ENCODE peak calls at places on chromosomes 3 and 15, in five cellular contexts. One of them, this sample, is unnamed.

GRCh38 chr15:60179786-60180391 is 175.8 kb downstream of the FOXB1 start:
- DNase-seq in PC-3: peak
- DNase-seq in hepatocyte: peak
- DNase-seq in GM23248: peak
- DNase-seq in OCI-LY7: peak
- DNase-seq in this sample: peak

GRCh38 chr3:140113983-140114923 is 179.3 kb downstream of the CLSTN2 start:
- DNase-seq in PC-3: no peak
- DNase-seq in hepatocyte: no peak
- DNase-seq in GM23248: no peak
- DNase-seq in OCI-LY7: no peak
- DNase-seq in this sample: no peak

GRCh38 chr3:42403737-42404136 is 6.7 kb downstream of the LYZL4 start:
- DNase-seq in PC-3: no peak
- DNase-seq in hepatocyte: no peak
- DNase-seq in GM23248: no peak
- DNase-seq in OCI-LY7: no peak
- DNase-seq in this sample: no peak

GRCh38 chr3:149777414-149778214 is 14.7 kb downstream of the ANKUB1 start:
- DNase-seq in PC-3: no peak
- DNase-seq in hepatocyte: peak
- DNase-seq in GM23248: no peak
- DNase-seq in OCI-LY7: no peak
- DNase-seq in this sample: no peak

GRCh38 chr3:113287111-113287817 is 75.9 kb downstream of the BOC start:
- DNase-seq in PC-3: peak
- DNase-seq in hepatocyte: no peak
- DNase-seq in GM23248: peak
- DNase-seq in OCI-LY7: no peak
- DNase-seq in this sample: peak

GRCh38 chr15:60695713-60696522 is 217.0 kb upstream of the ICE2 start:
- DNase-seq in PC-3: no peak
- DNase-seq in hepatocyte: no peak
- DNase-seq in GM23248: peak
- DNase-seq in OCI-LY7: no peak
- DNase-seq in this sample: no peak

GRCh38 chr15:53520867-53521525 is 238.5 kb downstream of the WDR72 start:
- DNase-seq in PC-3: no peak
- DNase-seq in hepatocyte: no peak
- DNase-seq in GM23248: no peak
- DNase-seq in OCI-LY7: no peak
- DNase-seq in this sample: no peak

GRCh38 chr15:101406014-101406413 is 83.5 kb downstream of the PCSK6 start:
- DNase-seq in PC-3: no peak
- DNase-seq in hepatocyte: no peak
- DNase-seq in GM23248: no peak
- DNase-seq in OCI-LY7: no peak
- DNase-seq in this sample: no peak

GRCh38 chr3:107431298-107432012 is 54.2 kb downstream of the CCDC54 start:
- DNase-seq in PC-3: peak
- DNase-seq in hepatocyte: peak
- DNase-seq in GM23248: peak
- DNase-seq in OCI-LY7: peak
- DNase-seq in this sample: no peak

GRCh38 chr3:152811974-152812760 is 22.8 kb upstream of the P2RY1 start:
- DNase-seq in PC-3: no peak
- DNase-seq in hepatocyte: peak
- DNase-seq in GM23248: no peak
- DNase-seq in OCI-LY7: no peak
- DNase-seq in this sample: no peak

GRCh38 chr15:74497584-74497983 is 36.6 kb upstream of the UBL7 start:
- DNase-seq in PC-3: peak
- DNase-seq in hepatocyte: no peak
- DNase-seq in GM23248: no peak
- DNase-seq in OCI-LY7: no peak
- DNase-seq in this sample: no peak

GRCh38 chr3:69451594-69451993 is 65.7 kb upstream of the FRMD4B start:
- DNase-seq in PC-3: no peak
- DNase-seq in hepatocyte: no peak
- DNase-seq in GM23248: peak
- DNase-seq in OCI-LY7: no peak
- DNase-seq in this sample: no peak

GRCh38 chr15:28093761-28094535 is 5.2 kb downstream of the OCA2 start:
- DNase-seq in PC-3: no peak
- DNase-seq in hepatocyte: no peak
- DNase-seq in GM23248: no peak
- DNase-seq in OCI-LY7: no peak
- DNase-seq in this sample: no peak

GRCh38 chr15:66291816-66292215 is 1.6 kb upstream of the DIS3L start:
- DNase-seq in PC-3: peak
- DNase-seq in hepatocyte: no peak
- DNase-seq in GM23248: peak
- DNase-seq in OCI-LY7: peak
- DNase-seq in this sample: no peak

GRCh38 chr15:56919708-56920637 is 1.5 kb downstream of the TCF12 start:
- DNase-seq in PC-3: peak
- DNase-seq in hepatocyte: no peak
- DNase-seq in GM23248: peak
- DNase-seq in OCI-LY7: peak
- DNase-seq in this sample: no peak

DNA sequence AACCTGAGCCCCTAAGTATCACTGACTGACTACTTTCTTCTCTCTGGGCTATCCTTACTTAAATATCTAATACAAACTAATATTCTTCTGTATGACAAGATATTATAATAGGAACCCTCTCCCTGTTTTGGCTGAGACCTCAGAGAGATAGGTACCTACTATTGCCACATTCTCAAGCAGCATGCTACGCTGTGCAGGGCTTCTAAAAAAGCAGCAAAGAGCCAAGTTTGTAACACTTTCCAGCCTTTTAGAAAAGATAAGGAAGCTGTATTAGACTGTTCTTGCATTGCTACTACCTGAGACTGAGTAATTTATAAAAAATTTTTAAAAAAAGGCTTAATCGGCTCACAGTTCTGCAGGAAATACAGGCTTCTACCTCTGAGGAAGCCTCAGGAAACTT is 126.8 kb upstream of the ABI3BP start:
- DNase-seq in PC-3: no peak
- DNase-seq in hepatocyte: no peak
- DNase-seq in GM23248: no peak
- DNase-seq in OCI-LY7: no peak
- DNase-seq in this sample: no peak
- TF ChIP-seq EZH2phosphoT487 in PC-3: no peak
- TF ChIP-seq EZH2phosphoT487 in hepatocyte: no peak
- TF ChIP-seq EZH2phosphoT487 in GM23248: no peak
- TF ChIP-seq EZH2phosphoT487 in OCI-LY7: no peak
- TF ChIP-seq EZH2phosphoT487 in this sample: no peak

DNA sequence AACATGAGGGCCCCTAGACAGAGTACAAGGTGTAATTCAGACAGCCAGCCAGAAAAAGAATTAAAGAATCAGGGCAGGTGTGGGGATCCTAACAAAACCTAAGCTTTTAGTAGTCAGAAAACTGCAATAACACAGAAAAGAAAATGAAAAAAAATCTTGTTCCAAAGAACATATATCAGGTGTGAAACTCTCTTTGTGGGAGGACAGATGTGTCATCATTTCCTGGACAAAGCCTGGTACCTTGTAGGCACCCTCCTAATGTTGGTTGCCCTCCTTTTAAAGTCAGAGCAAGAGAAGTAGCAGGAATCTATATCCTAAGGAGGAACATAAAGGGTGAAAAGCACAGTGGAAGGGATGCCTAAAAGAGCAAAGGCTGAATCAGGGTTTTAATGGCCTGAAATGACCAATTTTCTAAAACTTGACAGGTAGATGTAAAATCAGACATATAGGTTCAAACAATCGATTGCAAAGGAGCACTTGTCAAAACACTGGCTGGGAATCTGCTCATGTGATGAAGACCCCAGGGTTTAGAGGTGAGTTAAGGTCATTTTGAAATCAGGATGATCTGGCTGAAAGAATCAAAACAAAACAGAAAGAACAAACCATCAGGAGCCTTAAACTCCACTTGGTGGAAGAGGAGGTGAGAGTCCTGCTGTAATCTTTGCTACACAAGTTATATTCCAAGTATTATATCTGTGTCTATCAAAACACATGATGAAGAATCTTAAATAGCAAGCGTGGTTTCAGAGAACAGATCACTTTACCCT is 54.9 kb downstream of the TGFBR2 start:
- DNase-seq in PC-3: no peak
- DNase-seq in hepatocyte: no peak
- DNase-seq in GM23248: no peak
- DNase-seq in OCI-LY7: no peak
- DNase-seq in this sample: no peak
- TF ChIP-seq EZH2phosphoT487 in PC-3: no peak
- TF ChIP-seq EZH2phosphoT487 in hepatocyte: no peak
- TF ChIP-seq EZH2phosphoT487 in GM23248: no peak
- TF ChIP-seq EZH2phosphoT487 in OCI-LY7: no peak
- TF ChIP-seq EZH2phosphoT487 in this sample: no peak

DNA sequence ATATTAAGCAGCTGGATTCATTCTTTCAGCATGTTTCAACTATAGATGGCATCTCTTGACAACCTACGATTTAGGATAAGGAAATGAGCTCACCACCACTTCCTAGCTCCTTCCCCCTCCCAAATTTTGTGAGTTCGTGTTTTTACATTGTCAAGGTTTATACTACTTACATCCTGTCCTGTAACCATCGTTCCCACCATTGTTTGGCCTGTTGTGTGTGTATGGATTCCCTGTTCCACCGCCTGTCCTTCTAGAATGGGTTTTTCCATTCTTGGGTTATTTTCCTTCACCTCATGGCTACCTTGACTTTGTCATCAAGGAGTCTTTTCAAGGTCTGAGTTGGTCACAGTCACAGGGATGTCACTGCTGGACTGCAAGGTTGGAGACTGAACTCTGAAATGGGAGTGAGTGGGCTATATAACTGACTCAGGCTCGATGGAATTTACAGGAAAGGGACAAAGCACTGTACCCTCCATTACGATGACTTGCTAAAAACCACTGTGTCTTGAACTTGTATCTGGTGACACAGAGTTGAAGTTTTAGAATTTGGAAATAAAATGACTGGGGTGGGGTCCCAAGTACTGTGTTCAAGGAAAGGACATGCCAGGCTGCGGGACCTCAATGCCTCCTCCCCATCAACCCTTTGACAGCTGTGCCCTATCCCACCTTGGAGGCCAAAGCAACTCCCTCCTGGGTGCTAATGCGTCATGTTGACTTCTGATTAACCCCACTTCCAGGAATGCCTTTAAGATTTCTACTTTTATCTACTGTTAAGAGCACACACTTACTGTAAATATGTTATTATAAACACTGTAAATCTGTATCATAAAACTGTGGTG is 66.8 kb upstream of the BLM start:
- DNase-seq in PC-3: peak
- DNase-seq in hepatocyte: no peak
- DNase-seq in GM23248: peak
- DNase-seq in OCI-LY7: no peak
- DNase-seq in this sample: no peak
- TF ChIP-seq EZH2phosphoT487 in PC-3: no peak
- TF ChIP-seq EZH2phosphoT487 in hepatocyte: no peak
- TF ChIP-seq EZH2phosphoT487 in GM23248: no peak
- TF ChIP-seq EZH2phosphoT487 in OCI-LY7: no peak
- TF ChIP-seq EZH2phosphoT487 in this sample: no peak

GRCh38 chr3:13077431-13078157 is 4.4 kb upstream of the IQSEC1 start:
- DNase-seq in PC-3: no peak
- DNase-seq in hepatocyte: no peak
- DNase-seq in GM23248: peak
- DNase-seq in OCI-LY7: peak
- DNase-seq in this sample: no peak
- TF ChIP-seq EZH2phosphoT487 in PC-3: no peak
- TF ChIP-seq EZH2phosphoT487 in hepatocyte: no peak
- TF ChIP-seq EZH2phosphoT487 in GM23248: no peak
- TF ChIP-seq EZH2phosphoT487 in OCI-LY7: no peak
- TF ChIP-seq EZH2phosphoT487 in this sample: no peak

DNA sequence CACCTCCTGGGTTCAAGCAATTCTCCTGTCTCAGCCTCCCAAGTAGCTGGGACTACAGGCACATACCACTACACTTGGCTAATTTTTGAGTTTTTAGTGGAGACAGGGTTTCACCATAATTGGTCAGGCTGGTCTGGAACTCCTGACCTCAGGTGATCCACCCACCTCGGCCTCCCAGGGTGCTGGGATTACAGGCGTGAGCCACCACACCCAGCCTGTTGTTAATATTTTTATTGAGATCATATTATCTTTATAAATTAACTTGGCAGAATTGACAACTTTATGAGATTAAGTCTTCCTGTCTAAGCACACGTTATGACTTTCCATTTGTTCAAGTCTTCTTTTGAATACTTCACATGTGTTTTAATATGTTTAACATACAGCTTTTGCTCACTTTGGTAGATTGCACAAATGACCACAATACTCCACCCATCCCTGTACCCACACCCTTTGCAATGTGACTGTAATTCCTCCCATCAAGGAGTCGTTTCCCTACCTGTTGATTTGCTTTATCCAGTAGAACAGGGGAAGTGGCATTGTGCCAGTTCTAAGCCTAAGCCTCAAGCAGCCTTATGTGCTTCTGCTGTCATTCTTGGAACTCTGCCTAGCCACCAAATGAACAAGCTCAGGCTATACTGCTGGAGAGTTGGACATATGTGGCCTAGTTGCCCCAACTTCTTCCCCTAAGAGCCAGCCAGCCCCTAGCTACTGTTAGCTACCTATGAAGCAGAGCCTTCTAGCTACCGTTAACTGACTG is 8.2 kb downstream of the XYLB start:
- DNase-seq in PC-3: peak
- DNase-seq in hepatocyte: no peak
- DNase-seq in GM23248: peak
- DNase-seq in OCI-LY7: no peak
- DNase-seq in this sample: no peak
- TF ChIP-seq EZH2phosphoT487 in PC-3: no peak
- TF ChIP-seq EZH2phosphoT487 in hepatocyte: no peak
- TF ChIP-seq EZH2phosphoT487 in GM23248: no peak
- TF ChIP-seq EZH2phosphoT487 in OCI-LY7: no peak
- TF ChIP-seq EZH2phosphoT487 in this sample: no peak

GRCh38 chr3:119359476-119359998 is 65.4 kb downstream of the ARHGAP31 start:
- DNase-seq in PC-3: no peak
- DNase-seq in hepatocyte: no peak
- DNase-seq in GM23248: no peak
- DNase-seq in OCI-LY7: peak
- DNase-seq in this sample: no peak

GRCh38 chr3:119352863-119353527 is 58.8 kb downstream of the ARHGAP31 start:
- DNase-seq in PC-3: peak
- DNase-seq in hepatocyte: peak
- DNase-seq in GM23248: peak
- DNase-seq in OCI-LY7: peak
- DNase-seq in this sample: peak

GRCh38 chr3:119357190-119357589 is 63.0 kb downstream of the ARHGAP31 start:
- DNase-seq in PC-3: no peak
- DNase-seq in hepatocyte: no peak
- DNase-seq in GM23248: no peak
- DNase-seq in OCI-LY7: no peak
- DNase-seq in this sample: no peak

GRCh38 chr3:119360046-119360445 is 65.9 kb downstream of the ARHGAP31 start:
- DNase-seq in PC-3: no peak
- DNase-seq in hepatocyte: no peak
- DNase-seq in GM23248: no peak
- DNase-seq in OCI-LY7: no peak
- DNase-seq in this sample: no peak

DNA sequence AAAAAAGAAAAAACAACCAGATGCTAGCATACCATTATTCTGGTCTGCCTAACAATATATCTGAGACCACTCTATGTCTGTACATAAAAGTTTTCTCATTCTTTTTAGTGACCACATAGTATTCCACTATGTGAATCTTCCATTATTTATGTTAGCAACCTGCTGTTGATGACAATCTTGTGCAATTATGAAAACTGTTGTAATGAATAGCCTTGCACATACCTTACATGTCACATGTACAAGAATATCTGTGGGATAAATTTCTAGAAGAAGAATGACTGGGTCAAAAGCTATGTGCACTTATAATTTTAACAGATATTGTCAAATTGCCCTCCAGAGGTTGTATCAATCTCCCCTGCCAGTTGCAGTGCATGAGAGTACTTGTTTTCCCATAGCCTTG is 62.5 kb downstream of the ARHGAP31 start:
- DNase-seq in PC-3: no peak
- DNase-seq in hepatocyte: no peak
- DNase-seq in GM23248: no peak
- DNase-seq in OCI-LY7: no peak
- DNase-seq in this sample: no peak
- TF ChIP-seq EZH2phosphoT487 in PC-3: no peak
- TF ChIP-seq EZH2phosphoT487 in hepatocyte: no peak
- TF ChIP-seq EZH2phosphoT487 in GM23248: no peak
- TF ChIP-seq EZH2phosphoT487 in OCI-LY7: no peak
- TF ChIP-seq EZH2phosphoT487 in this sample: no peak